ENCODE peak calls at places on chromosomes 12 and 14, in seven cellular contexts. A, B, X, P, J, N and G are unnamed samples.

GRCh38 chr12:47912575-47912974 is 7.8 kb upstream of the VDR start:
- DNase-seq in A (no peak), B (no peak), X (no peak), P (no peak), J (no peak), N (no peak), G (no peak)

GRCh38 chr12:57899010-57899662 is 42.2 kb upstream of the ATP23 start:
- DNase-seq in A (peak), B (peak), X (no peak), P (no peak), J (peak), N (no peak), G (peak)

GRCh38 chr14:92473261-92473946 is 40.2 kb upstream of the RIN3 start:
- DNase-seq in A (no peak), B (peak), X (no peak), P (no peak), J (peak), N (no peak), G (peak)

GRCh38 chr12:12294215-12295005 is 27.6 kb upstream of the LRP6 start:
- DNase-seq in A (no peak), B (no peak), X (no peak), P (no peak), J (peak), N (no peak), G (peak)

GRCh38 chr14:99040711-99041110 is 231.3 kb downstream of the BCL11B start:
- DNase-seq in A (no peak), B (no peak), X (no peak), P (no peak), J (no peak), N (no peak), G (no peak)

GRCh38 chr12:27013606-27014084 is 539 bp downstream of the TM7SF3 start:
- DNase-seq in A (no peak), B (no peak), X (no peak), P (no peak), J (peak), N (no peak), G (no peak)

GRCh38 chr12:105492591-105492990 is 162.1 kb downstream of the C12orf75 start:
- DNase-seq in A (no peak), B (no peak), X (no peak), P (no peak), J (peak), N (no peak), G (no peak)

GRCh38 chr12:74339211-74339610 is 198.4 kb upstream of the ATXN7L3B start:
- DNase-seq in A (no peak), B (no peak), X (no peak), P (no peak), J (peak), N (no peak), G (no peak)

GRCh38 chr12:85603556-85603955 is 232.7 kb downstream of the RASSF9 start:
- DNase-seq in A (no peak), B (no peak), X (no peak), P (no peak), J (no peak), N (no peak), G (no peak)

GRCh38 chr12:127588224-127588623 is 678.7 kb upstream of the TMEM132C start:
- DNase-seq in A (no peak), B (no peak), X (no peak), P (no peak), J (peak), N (no peak), G (no peak)

GRCh38 chr12:12819752-12820311 is 6.7 kb downstream of the DDX47 start:
- DNase-seq in A (no peak), B (no peak), X (no peak), P (no peak), J (peak), N (no peak), G (peak)

GRCh38 chr14:22538671-22539228 is 50.3 kb downstream of the DAD1 start:
- DNase-seq in A (no peak), B (no peak), X (no peak), P (no peak), J (no peak), N (no peak), G (no peak)